ENCODE peak calls at places on chromosome X, in nine cellular contexts. One of them, this sample, is unnamed.

GRCh38 chrX:13418126-13419091 is 98.6 kb upstream of the ATXN3L start:
- DNase-seq in LoVo: no peak
- DNase-seq in HT-29: no peak
- DNase-seq in NCI-H2107: no peak
- DNase-seq in stimulated activated CD8-positive, alpha-beta memory T cell treated with anti-CD3 and anti-CD28 coated beads, Interleukin-4, amount 100 ng/mL, for 4 hours: no peak
- DNase-seq in Caco-2: no peak
- DNase-seq in foreskin fibroblast: peak
- DNase-seq in CD8-positive, alpha-beta T cell: no peak
- DNase-seq in NCI-H2081: no peak
- DNase-seq in this sample: no peak

GRCh38 chrX:23525531-23525930 is 141.8 kb upstream of the PRDX4 start:
- DNase-seq in LoVo: no peak
- DNase-seq in HT-29: no peak
- DNase-seq in NCI-H2107: no peak
- DNase-seq in stimulated activated CD8-positive, alpha-beta memory T cell treated with anti-CD3 and anti-CD28 coated beads, Interleukin-4, amount 100 ng/mL, for 4 hours: no peak
- DNase-seq in Caco-2: no peak
- DNase-seq in foreskin fibroblast: no peak
- DNase-seq in CD8-positive, alpha-beta T cell: no peak
- DNase-seq in NCI-H2081: no peak
- DNase-seq in this sample: no peak

GRCh38 chrX:150361777-150362351 is 1.3 kb upstream of the MAMLD1 start:
- DNase-seq in LoVo: no peak
- DNase-seq in HT-29: no peak
- DNase-seq in NCI-H2107: no peak
- DNase-seq in stimulated activated CD8-positive, alpha-beta memory T cell treated with anti-CD3 and anti-CD28 coated beads, Interleukin-4, amount 100 ng/mL, for 4 hours: no peak
- DNase-seq in Caco-2: no peak
- DNase-seq in foreskin fibroblast: no peak
- DNase-seq in CD8-positive, alpha-beta T cell: peak
- DNase-seq in NCI-H2081: no peak
- DNase-seq in this sample: no peak

GRCh38 chrX:154082396-154083133 is 15.0 kb downstream of the MECP2 start:
- DNase-seq in LoVo: no peak
- DNase-seq in HT-29: no peak
- DNase-seq in NCI-H2107: no peak
- DNase-seq in stimulated activated CD8-positive, alpha-beta memory T cell treated with anti-CD3 and anti-CD28 coated beads, Interleukin-4, amount 100 ng/mL, for 4 hours: no peak
- DNase-seq in Caco-2: no peak
- DNase-seq in foreskin fibroblast: peak
- DNase-seq in CD8-positive, alpha-beta T cell: no peak
- DNase-seq in NCI-H2081: no peak
- DNase-seq in this sample: no peak

GRCh38 chrX:45781901-45782553 is 581.4 kb upstream of the DIPK2B start:
- DNase-seq in LoVo: peak
- DNase-seq in HT-29: peak
- DNase-seq in NCI-H2107: no peak
- DNase-seq in stimulated activated CD8-positive, alpha-beta memory T cell treated with anti-CD3 and anti-CD28 coated beads, Interleukin-4, amount 100 ng/mL, for 4 hours: no peak
- DNase-seq in Caco-2: no peak
- DNase-seq in foreskin fibroblast: peak
- DNase-seq in CD8-positive, alpha-beta T cell: no peak
- DNase-seq in NCI-H2081: peak
- DNase-seq in this sample: no peak

GRCh38 chrX:26788402-26788998 is 572.5 kb downstream of the MAGEB5 start:
- DNase-seq in LoVo: no peak
- DNase-seq in HT-29: no peak
- DNase-seq in NCI-H2107: no peak
- DNase-seq in stimulated activated CD8-positive, alpha-beta memory T cell treated with anti-CD3 and anti-CD28 coated beads, Interleukin-4, amount 100 ng/mL, for 4 hours: no peak
- DNase-seq in Caco-2: no peak
- DNase-seq in foreskin fibroblast: no peak
- DNase-seq in CD8-positive, alpha-beta T cell: no peak
- DNase-seq in NCI-H2081: no peak
- DNase-seq in this sample: no peak

GRCh38 chrX:5431823-5432222 is 796.8 kb downstream of the NLGN4X start:
- DNase-seq in LoVo: no peak
- DNase-seq in HT-29: no peak
- DNase-seq in NCI-H2107: no peak
- DNase-seq in stimulated activated CD8-positive, alpha-beta memory T cell treated with anti-CD3 and anti-CD28 coated beads, Interleukin-4, amount 100 ng/mL, for 4 hours: no peak
- DNase-seq in Caco-2: peak
- DNase-seq in foreskin fibroblast: no peak
- DNase-seq in CD8-positive, alpha-beta T cell: no peak
- DNase-seq in NCI-H2081: no peak
- DNase-seq in this sample: no peak

GRCh38 chrX:19865567-19866363 is 21.6 kb downstream of the SH3KBP1 start:
- DNase-seq in LoVo: no peak
- DNase-seq in HT-29: no peak
- DNase-seq in NCI-H2107: no peak
- DNase-seq in stimulated activated CD8-positive, alpha-beta memory T cell treated with anti-CD3 and anti-CD28 coated beads, Interleukin-4, amount 100 ng/mL, for 4 hours: no peak
- DNase-seq in Caco-2: no peak
- DNase-seq in foreskin fibroblast: no peak
- DNase-seq in CD8-positive, alpha-beta T cell: no peak
- DNase-seq in NCI-H2081: no peak
- DNase-seq in this sample: no peak

GRCh38 chrX:130114141-130114561 is 3.9 kb upstream of the ELF4 start:
- DNase-seq in LoVo: no peak
- DNase-seq in HT-29: no peak
- DNase-seq in NCI-H2107: no peak
- DNase-seq in stimulated activated CD8-positive, alpha-beta memory T cell treated with anti-CD3 and anti-CD28 coated beads, Interleukin-4, amount 100 ng/mL, for 4 hours: no peak
- DNase-seq in Caco-2: no peak
- DNase-seq in foreskin fibroblast: no peak
- DNase-seq in CD8-positive, alpha-beta T cell: no peak
- DNase-seq in NCI-H2081: no peak
- DNase-seq in this sample: no peak

GRCh38 chrX:555589-556220 is 74.9 kb upstream of the SHOX start:
- DNase-seq in LoVo: no peak
- DNase-seq in HT-29: no peak
- DNase-seq in NCI-H2107: no peak
- DNase-seq in stimulated activated CD8-positive, alpha-beta memory T cell treated with anti-CD3 and anti-CD28 coated beads, Interleukin-4, amount 100 ng/mL, for 4 hours: no peak
- DNase-seq in Caco-2: no peak
- DNase-seq in foreskin fibroblast: no peak
- DNase-seq in CD8-positive, alpha-beta T cell: no peak
- DNase-seq in NCI-H2081: no peak
- DNase-seq in this sample: no peak

GRCh38 chrX:20140410-20140809 is 1.2 kb downstream of the EIF1AX start:
- DNase-seq in LoVo: no peak
- DNase-seq in HT-29: no peak
- DNase-seq in NCI-H2107: no peak
- DNase-seq in stimulated activated CD8-positive, alpha-beta memory T cell treated with anti-CD3 and anti-CD28 coated beads, Interleukin-4, amount 100 ng/mL, for 4 hours: no peak
- DNase-seq in Caco-2: no peak
- DNase-seq in foreskin fibroblast: no peak
- DNase-seq in CD8-positive, alpha-beta T cell: no peak
- DNase-seq in NCI-H2081: no peak
- DNase-seq in this sample: no peak

GRCh38 chrX:31679861-31680260 is 608.0 kb upstream of the FTHL17 start:
- DNase-seq in LoVo: no peak
- DNase-seq in HT-29: no peak
- DNase-seq in NCI-H2107: no peak
- DNase-seq in stimulated activated CD8-positive, alpha-beta memory T cell treated with anti-CD3 and anti-CD28 coated beads, Interleukin-4, amount 100 ng/mL, for 4 hours: no peak
- DNase-seq in Caco-2: no peak
- DNase-seq in foreskin fibroblast: no peak
- DNase-seq in CD8-positive, alpha-beta T cell: no peak
- DNase-seq in NCI-H2081: peak
- DNase-seq in this sample: no peak

GRCh38 chrX:122135070-122135469 is 1049.0 kb upstream of the GRIA3 start:
- DNase-seq in LoVo: no peak
- DNase-seq in HT-29: no peak
- DNase-seq in NCI-H2107: no peak
- DNase-seq in stimulated activated CD8-positive, alpha-beta memory T cell treated with anti-CD3 and anti-CD28 coated beads, Interleukin-4, amount 100 ng/mL, for 4 hours: no peak
- DNase-seq in Caco-2: no peak
- DNase-seq in foreskin fibroblast: no peak
- DNase-seq in CD8-positive, alpha-beta T cell: no peak
- DNase-seq in NCI-H2081: no peak
- DNase-seq in this sample: no peak

GRCh38 chrX:152897216-152898144 is at the start of gene ZNF185:
- DNase-seq in LoVo: peak
- DNase-seq in HT-29: peak
- DNase-seq in NCI-H2107: no peak
- DNase-seq in stimulated activated CD8-positive, alpha-beta memory T cell treated with anti-CD3 and anti-CD28 coated beads, Interleukin-4, amount 100 ng/mL, for 4 hours: no peak
- DNase-seq in Caco-2: peak
- DNase-seq in foreskin fibroblast: peak
- DNase-seq in CD8-positive, alpha-beta T cell: no peak
- DNase-seq in NCI-H2081: no peak
- DNase-seq in this sample: no peak

GRCh38 chrX:115592997-115593734 is 32.2 kb downstream of the PLS3 start:
- DNase-seq in LoVo: no peak
- DNase-seq in HT-29: no peak
- DNase-seq in NCI-H2107: no peak
- DNase-seq in stimulated activated CD8-positive, alpha-beta memory T cell treated with anti-CD3 and anti-CD28 coated beads, Interleukin-4, amount 100 ng/mL, for 4 hours: no peak
- DNase-seq in Caco-2: no peak
- DNase-seq in foreskin fibroblast: no peak
- DNase-seq in CD8-positive, alpha-beta T cell: no peak
- DNase-seq in NCI-H2081: no peak
- DNase-seq in this sample: no peak

GRCh38 chrX:111728096-111728495 is 47.1 kb downstream of the ALG13 start:
- DNase-seq in LoVo: no peak
- DNase-seq in HT-29: no peak
- DNase-seq in NCI-H2107: no peak
- DNase-seq in stimulated activated CD8-positive, alpha-beta memory T cell treated with anti-CD3 and anti-CD28 coated beads, Interleukin-4, amount 100 ng/mL, for 4 hours: no peak
- DNase-seq in Caco-2: no peak
- DNase-seq in foreskin fibroblast: no peak
- DNase-seq in CD8-positive, alpha-beta T cell: no peak
- DNase-seq in NCI-H2081: no peak
- DNase-seq in this sample: no peak

GRCh38 chrX:110002300-110003166 is at the start of gene TMEM164:
- DNase-seq in LoVo: peak
- DNase-seq in HT-29: peak
- DNase-seq in NCI-H2107: peak
- DNase-seq in stimulated activated CD8-positive, alpha-beta memory T cell treated with anti-CD3 and anti-CD28 coated beads, Interleukin-4, amount 100 ng/mL, for 4 hours: peak
- DNase-seq in Caco-2: peak
- DNase-seq in foreskin fibroblast: peak
- DNase-seq in CD8-positive, alpha-beta T cell: peak
- DNase-seq in NCI-H2081: peak
- DNase-seq in this sample: peak

GRCh38 chrX:27915617-27916016 is 65.6 kb downstream of the DCAF8L1 start:
- DNase-seq in LoVo: no peak
- DNase-seq in HT-29: no peak
- DNase-seq in NCI-H2107: no peak
- DNase-seq in stimulated activated CD8-positive, alpha-beta memory T cell treated with anti-CD3 and anti-CD28 coated beads, Interleukin-4, amount 100 ng/mL, for 4 hours: no peak
- DNase-seq in Caco-2: no peak
- DNase-seq in foreskin fibroblast: peak
- DNase-seq in CD8-positive, alpha-beta T cell: no peak
- DNase-seq in NCI-H2081: no peak
- DNase-seq in this sample: no peak

GRCh38 chrX:115895678-115896329 is 274.7 kb upstream of the AGTR2 start:
- DNase-seq in LoVo: no peak
- DNase-seq in HT-29: no peak
- DNase-seq in NCI-H2107: no peak
- DNase-seq in stimulated activated CD8-positive, alpha-beta memory T cell treated with anti-CD3 and anti-CD28 coated beads, Interleukin-4, amount 100 ng/mL, for 4 hours: no peak
- DNase-seq in Caco-2: no peak
- DNase-seq in foreskin fibroblast: no peak
- DNase-seq in CD8-positive, alpha-beta T cell: no peak
- DNase-seq in NCI-H2081: no peak
- DNase-seq in this sample: no peak

GRCh38 chrX:56995271-56995994 is at the start of gene SPIN3:
- DNase-seq in LoVo: peak
- DNase-seq in HT-29: peak
- DNase-seq in NCI-H2107: peak
- DNase-seq in stimulated activated CD8-positive, alpha-beta memory T cell treated with anti-CD3 and anti-CD28 coated beads, Interleukin-4, amount 100 ng/mL, for 4 hours: no peak
- DNase-seq in Caco-2: peak
- DNase-seq in foreskin fibroblast: peak
- DNase-seq in CD8-positive, alpha-beta T cell: peak
- DNase-seq in NCI-H2081: peak
- DNase-seq in this sample: peak

GRCh38 chrX:39716401-39716800 is 381.4 kb downstream of the BCOR start:
- DNase-seq in LoVo: no peak
- DNase-seq in HT-29: no peak
- DNase-seq in NCI-H2107: no peak
- DNase-seq in stimulated activated CD8-positive, alpha-beta memory T cell treated with anti-CD3 and anti-CD28 coated beads, Interleukin-4, amount 100 ng/mL, for 4 hours: no peak
- DNase-seq in Caco-2: no peak
- DNase-seq in foreskin fibroblast: no peak
- DNase-seq in CD8-positive, alpha-beta T cell: no peak
- DNase-seq in NCI-H2081: no peak
- DNase-seq in this sample: no peak

GRCh38 chrX:143988356-143988755 is 104.5 kb downstream of the UBE2NL start:
- DNase-seq in LoVo: no peak
- DNase-seq in HT-29: no peak
- DNase-seq in NCI-H2107: no peak
- DNase-seq in stimulated activated CD8-positive, alpha-beta memory T cell treated with anti-CD3 and anti-CD28 coated beads, Interleukin-4, amount 100 ng/mL, for 4 hours: no peak
- DNase-seq in Caco-2: no peak
- DNase-seq in foreskin fibroblast: no peak
- DNase-seq in CD8-positive, alpha-beta T cell: no peak
- DNase-seq in NCI-H2081: no peak
- DNase-seq in this sample: no peak

GRCh38 chrX:39672405-39672804 is 425.4 kb downstream of the BCOR start:
- DNase-seq in LoVo: no peak
- DNase-seq in HT-29: no peak
- DNase-seq in NCI-H2107: no peak
- DNase-seq in stimulated activated CD8-positive, alpha-beta memory T cell treated with anti-CD3 and anti-CD28 coated beads, Interleukin-4, amount 100 ng/mL, for 4 hours: no peak
- DNase-seq in Caco-2: no peak
- DNase-seq in foreskin fibroblast: no peak
- DNase-seq in CD8-positive, alpha-beta T cell: no peak
- DNase-seq in NCI-H2081: no peak
- DNase-seq in this sample: no peak

GRCh38 chrX:70025464-70025863 is 24.3 kb downstream of the AWAT2 start:
- DNase-seq in LoVo: no peak
- DNase-seq in HT-29: no peak
- DNase-seq in NCI-H2107: no peak
- DNase-seq in stimulated activated CD8-positive, alpha-beta memory T cell treated with anti-CD3 and anti-CD28 coated beads, Interleukin-4, amount 100 ng/mL, for 4 hours: no peak
- DNase-seq in Caco-2: no peak
- DNase-seq in foreskin fibroblast: no peak
- DNase-seq in CD8-positive, alpha-beta T cell: no peak
- DNase-seq in NCI-H2081: no peak
- DNase-seq in this sample: no peak

GRCh38 chrX:7068939-7069367 is 78.6 kb upstream of the STS start:
- DNase-seq in LoVo: no peak
- DNase-seq in HT-29: no peak
- DNase-seq in NCI-H2107: no peak
- DNase-seq in stimulated activated CD8-positive, alpha-beta memory T cell treated with anti-CD3 and anti-CD28 coated beads, Interleukin-4, amount 100 ng/mL, for 4 hours: no peak
- DNase-seq in Caco-2: no peak
- DNase-seq in foreskin fibroblast: no peak
- DNase-seq in CD8-positive, alpha-beta T cell: no peak
- DNase-seq in NCI-H2081: no peak
- DNase-seq in this sample: no peak